ENCODE peak calls at places on chromosomes 11 and 22, in ten cellular contexts. L, W, C, G, V, R, F, Z, E and I are unnamed samples. For H3K4me1, the result is how much of the 10 kb centered on the place peaks cover.

GRCh38 chr11:120239713-120240640 is at the start of gene POU2F3:
- DNase-seq in V (no peak), C (peak), E (peak), R (no peak), F (no peak), G (no peak), W (no peak), L (no peak), Z (no peak), I (peak)

GRCh38 chr11:68773521-68774187 is 22.3 kb upstream of the TESMIN start:
- DNase-seq in G (no peak), W (peak), E (no peak), Z (peak), V (no peak), F (no peak), C (no peak), R (no peak), L (no peak), I (no peak)

GRCh38 chr11:64713031-64713780 is 9.8 kb downstream of the NRXN2 start:
- DNase-seq in W (peak), C (peak), G (peak), E (peak), L (no peak), Z (peak), V (peak), F (no peak), R (peak), I (peak)

GRCh38 chr11:72969894-72970335 is 155.7 kb downstream of the ATG16L2 start:
- DNase-seq in L (no peak), R (peak), V (no peak), W (no peak), E (no peak), C (no peak), G (no peak), Z (peak), F (no peak), I (no peak)

GRCh38 chr11:117999354-117999993 is 13.3 kb downstream of the IL10RA start:
- DNase-seq in Z (no peak), C (no peak), W (no peak), L (no peak), E (no peak), G (no peak), R (no peak), V (no peak), F (no peak), I (no peak)

GRCh38 chr11:61791737-61792309 is 576 bp downstream of the TMEM258 start:
- DNase-seq in V (peak), E (peak), G (peak), R (no peak), C (peak), L (peak), F (peak), Z (peak), W (peak), I (peak)

GRCh38 chr11:8839957-8840945 is 70.7 kb upstream of the AKIP1 start:
- DNase-seq in G (no peak), Z (peak), W (peak), V (no peak), F (peak), L (peak), R (no peak), E (peak), C (peak), I (peak)

GRCh38 chr22:22907551-22908494 is 20.2 kb downstream of the IGLL5 start:
- DNase-seq in F (no peak), E (no peak), V (no peak), R (no peak), W (no peak), Z (no peak), L (no peak), C (no peak), G (no peak), I (no peak)

GRCh38 chr22:25120761-25121212 is 78.9 kb upstream of the CRYBB3 start:
- DNase-seq in R (no peak), E (peak), L (no peak), F (peak), G (no peak), Z (no peak), C (no peak), V (peak), W (no peak), I (no peak)

GRCh38 chr11:103920449-103920848 is 116.0 kb upstream of the DDI1 start:
- DNase-seq in C (no peak), E (no peak), V (no peak), Z (peak), W (no peak), R (no peak), F (no peak), L (no peak), G (no peak), I (no peak)

GRCh38 chr11:86669424-86669823 is 3.0 kb downstream of the ME3 start:
- DNase-seq in C (no peak), E (no peak), G (peak), Z (no peak), W (no peak), R (no peak), L (no peak), V (no peak), F (no peak), I (no peak)

GRCh38 chr11:103091441-103091809 is 535 bp downstream of the DCUN1D5 start:
- DNase-seq in W (peak), Z (peak), E (peak), R (no peak), F (peak), C (peak), L (peak), G (peak), V (peak), I (peak)

GRCh38 chr11:132658696-132659095 is 873.6 kb downstream of the OPCML start:
- DNase-seq in W (no peak), R (no peak), V (no peak), Z (peak), L (no peak), F (no peak), G (no peak), E (no peak), C (no peak), I (no peak)

GRCh38 chr22:24440718-24441405 is 13.5 kb downstream of the ADORA2A start:
- DNase-seq in Z (no peak), C (no peak), L (no peak), V (peak), R (no peak), E (peak), G (no peak), W (no peak), F (no peak), I (no peak)

GRCh38 chr11:84295815-84296214 is 1009.6 kb upstream of the CCDC90B start:
- DNase-seq in W (no peak), F (no peak), Z (no peak), R (no peak), C (no peak), V (no peak), G (no peak), L (no peak), E (no peak), I (no peak)

GRCh38 chr11:47907499-47907898 is 59.3 kb upstream of the NUP160 start:
- DNase-seq in L (no peak), V (no peak), E (no peak), R (no peak), C (no peak), Z (peak), F (no peak), W (no peak), G (no peak), I (no peak)

GRCh38 chr11:83272627-83273026 is 13.5 kb downstream of the CCDC90B start:
- DNase-seq in G (no peak), W (no peak), R (no peak), V (no peak), L (no peak), F (no peak), C (no peak), E (no peak), Z (peak), I (no peak)

GRCh38 chr11:116529681-116530080 is 243.1 kb downstream of the BUD13 start:
- DNase-seq in F (no peak), C (no peak), R (no peak), E (peak), W (no peak), Z (no peak), V (no peak), G (no peak), L (peak), I (no peak)

GRCh38 chr11:63683133-63683991 is 2.1 kb downstream of the RTN3 start:
- DNase-seq in G (peak), E (no peak), W (no peak), R (no peak), C (no peak), L (no peak), V (no peak), F (no peak), Z (peak), I (no peak)

GRCh38 chr11:84022221-84022620 is 736.1 kb upstream of the CCDC90B start:
- DNase-seq in F (no peak), C (no peak), Z (peak), V (no peak), E (no peak), G (peak), R (no peak), L (no peak), W (no peak), I (no peak)

GRCh38 chr11:119590651-119591308 is 138.2 kb downstream of the NECTIN1 start:
- DNase-seq in G (peak), W (no peak), V (no peak), C (no peak), E (peak), L (no peak), Z (peak), R (no peak), F (no peak), I (no peak)

GRCh38 chr22:37198290-37199102 is 10.4 kb upstream of the C1QTNF6 start:
- DNase-seq in F (peak), W (peak), V (peak), G (peak), R (peak), Z (peak), C (peak), L (peak), E (peak), I (peak)

GRCh38 chr11:2099523-2100316 is 39.5 kb downstream of the IGF2 start:
- DNase-seq in Z (no peak), V (no peak), R (no peak), F (peak), L (peak), G (no peak), C (peak), W (peak), E (peak), I (peak)

GRCh38 chr11:119254239-119254638 is 48.1 kb downstream of the CBL start:
- DNase-seq in L (no peak), G (no peak), R (no peak), F (no peak), W (no peak), Z (no peak), V (no peak), C (no peak), E (no peak), I (no peak)

GRCh38 chr11:111829185-111829968 is 42.0 kb downstream of the ALG9 start:
- DNase-seq in G (no peak), F (no peak), E (no peak), C (no peak), L (no peak), R (no peak), Z (no peak), V (no peak), W (no peak), I (no peak)

GRCh38 chr11:87150936-87151335 is 113.2 kb downstream of the TMEM135 start:
- DNase-seq in V (no peak), G (no peak), R (no peak), W (no peak), C (no peak), E (no peak), L (no peak), F (no peak), Z (peak), I (no peak)

GRCh38 chr11:12395333-12395732 is 18.0 kb downstream of the PARVA start:
- DNase-seq in G (no peak), Z (no peak), V (no peak), W (no peak), C (no peak), E (no peak), R (no peak), L (no peak), F (no peak), I (no peak)

GRCh38 chr11:12393691-12394090 is 16.3 kb downstream of the PARVA start:
- DNase-seq in R (no peak), C (no peak), W (no peak), F (no peak), V (no peak), E (no peak), Z (peak), G (no peak), L (no peak), I (no peak)

GRCh38 chr11:12397953-12398352 is 20.6 kb downstream of the PARVA start:
- DNase-seq in E (no peak), C (no peak), G (peak), R (no peak), Z (peak), F (no peak), V (peak), L (peak), W (no peak), I (no peak)

GRCh38 chr11:12392672-12393071 is 15.3 kb downstream of the PARVA start:
- DNase-seq in F (no peak), C (no peak), W (no peak), R (no peak), E (no peak), V (no peak), Z (no peak), G (no peak), L (no peak), I (no peak)

DNA sequence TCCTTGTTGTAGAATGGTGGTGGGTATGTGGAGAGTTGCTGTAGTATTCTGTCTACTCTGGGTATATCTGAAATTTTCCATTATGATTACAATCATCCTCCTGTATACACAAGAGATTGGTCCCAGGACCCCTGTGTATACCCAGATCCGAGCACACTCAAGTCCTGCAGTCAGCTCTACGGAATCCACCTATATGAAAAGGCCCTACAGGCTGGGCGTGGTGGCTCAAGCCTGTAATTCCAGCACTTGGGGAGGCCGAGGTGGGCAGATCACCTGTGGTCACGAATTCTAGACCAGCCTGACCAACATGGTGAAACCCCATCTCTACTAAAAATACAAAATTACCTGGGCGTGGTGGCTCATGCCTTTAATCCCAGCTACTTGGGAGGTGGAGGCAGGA is 17.2 kb downstream of the PARVA start:
- DNase-seq in F (no peak), W (no peak), G (no peak), C (no peak), Z (no peak), V (no peak), E (no peak), L (no peak), R (no peak), I (no peak)
- H3K4me1 ChIP-seq in F (under half), W (under half), G (under half), C (under half), Z (under half), V (under half), E (half or more), L (half or more), R (under half), I (under half)

GRCh38 chr22:46732513-46732912 is 5.5 kb downstream of the CERK start:
- DNase-seq in C (no peak), W (no peak), V (no peak), E (no peak), F (no peak), G (no peak), L (no peak), Z (no peak), R (no peak), I (no peak)

GRCh38 chr22:46728470-46728869 is 9.6 kb downstream of the CERK start:
- DNase-seq in G (no peak), V (no peak), E (no peak), C (no peak), L (no peak), Z (no peak), R (no peak), F (no peak), W (peak), I (no peak)

GRCh38 chr22:46730568-46731245 is 7.3 kb downstream of the CERK start:
- DNase-seq in E (no peak), F (no peak), W (no peak), R (no peak), Z (no peak), C (no peak), L (no peak), V (no peak), G (peak), I (no peak)

GRCh38 chr22:46732041-46732379 is 6.0 kb downstream of the CERK start:
- DNase-seq in R (no peak), V (no peak), W (no peak), L (no peak), Z (no peak), F (no peak), G (no peak), E (no peak), C (no peak), I (no peak)

DNA sequence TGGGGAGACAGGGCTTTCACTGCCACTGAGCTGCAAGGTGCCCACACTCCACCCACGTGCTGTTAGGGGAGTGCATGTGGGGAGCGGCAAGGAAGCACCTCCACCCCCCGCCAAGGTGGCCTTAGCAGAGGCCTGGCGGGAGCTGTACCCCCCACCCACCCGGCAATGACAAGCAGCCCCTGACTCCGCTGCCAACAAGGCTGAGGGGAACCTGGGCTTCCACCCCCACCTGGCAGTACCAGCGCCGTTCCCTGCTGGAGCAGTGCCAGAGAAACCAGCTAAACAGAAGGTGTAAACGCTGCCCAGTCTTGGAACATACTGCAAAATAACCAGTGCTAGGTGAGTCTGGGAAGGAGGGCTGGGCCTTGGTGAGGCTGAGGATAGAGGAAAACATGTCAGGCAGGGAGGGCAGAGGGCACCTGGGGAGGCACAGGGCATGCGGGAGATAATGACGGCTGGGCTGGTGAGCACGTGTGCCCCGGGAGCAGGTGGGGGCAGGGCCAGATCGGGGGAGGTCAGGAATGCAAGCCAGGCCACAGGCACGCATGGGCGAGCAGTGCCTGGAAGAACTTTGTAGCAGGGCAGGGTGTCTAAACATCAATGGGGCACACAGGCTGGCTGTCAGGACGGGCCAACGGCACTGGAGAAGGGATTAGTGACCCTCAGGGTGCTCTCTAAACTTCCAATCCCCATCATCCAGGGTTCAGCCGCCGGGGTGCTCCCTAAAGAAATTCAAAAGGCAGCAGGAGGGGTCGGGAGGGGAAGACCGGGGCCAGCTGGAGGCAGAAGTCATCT is 6.6 kb downstream of the CERK start:
- DNase-seq in W (peak), V (no peak), C (peak), F (peak), G (no peak), L (no peak), Z (peak), R (no peak), E (peak), I (peak)
- H3K4me1 ChIP-seq in W (under half), V (under half), C (half or more), F (under half), G (under half), L (half or more), Z (under half), R (half or more), E (half or more), I (half or more)

GRCh38 chr11:67349927-67350465 is 3.4 kb downstream of the POLD4 start:
- DNase-seq in E (no peak), L (no peak), G (no peak), F (no peak), R (no peak), C (peak), W (no peak), V (no peak), Z (no peak), I (no peak)

GRCh38 chr11:67353317-67354313 is at the start of gene POLD4:
- DNase-seq in G (peak), L (peak), W (peak), E (peak), R (peak), C (peak), V (peak), Z (peak), F (peak), I (peak)

GRCh38 chr11:67352546-67353316 is 615 bp downstream of the POLD4 start:
- DNase-seq in R (no peak), F (peak), Z (no peak), C (no peak), G (no peak), L (peak), V (peak), E (peak), W (no peak), I (peak)

GRCh38 chr11:67349457-67349856 is 3.9 kb downstream of the POLD4 start:
- DNase-seq in R (no peak), F (no peak), W (no peak), C (peak), Z (no peak), G (no peak), L (no peak), V (no peak), E (no peak), I (no peak)

GRCh38 chr11:67351275-67352005 is 1.9 kb downstream of the POLD4 start:
- DNase-seq in W (peak), G (peak), V (peak), L (peak), C (peak), R (peak), Z (peak), E (peak), F (peak), I (peak)
- H3K4me1 ChIP-seq in W (under half), G (under half), V (under half), L (half or more), C (under half), R (half or more), Z (under half), E (half or more), F (under half), I (under half)

GRCh38 chr11:71182791-71183556 is 69.4 kb downstream of the SHANK2 start:
- DNase-seq in G (no peak), R (no peak), V (no peak), C (no peak), F (no peak), Z (no peak), E (no peak), L (peak), W (no peak), I (no peak)
- H3K4me1 ChIP-seq in G (under half), R (under half), V (under half), C (under half), F (under half), Z (under half), E (under half), L (under half), W (under half), I (under half)

DNA sequence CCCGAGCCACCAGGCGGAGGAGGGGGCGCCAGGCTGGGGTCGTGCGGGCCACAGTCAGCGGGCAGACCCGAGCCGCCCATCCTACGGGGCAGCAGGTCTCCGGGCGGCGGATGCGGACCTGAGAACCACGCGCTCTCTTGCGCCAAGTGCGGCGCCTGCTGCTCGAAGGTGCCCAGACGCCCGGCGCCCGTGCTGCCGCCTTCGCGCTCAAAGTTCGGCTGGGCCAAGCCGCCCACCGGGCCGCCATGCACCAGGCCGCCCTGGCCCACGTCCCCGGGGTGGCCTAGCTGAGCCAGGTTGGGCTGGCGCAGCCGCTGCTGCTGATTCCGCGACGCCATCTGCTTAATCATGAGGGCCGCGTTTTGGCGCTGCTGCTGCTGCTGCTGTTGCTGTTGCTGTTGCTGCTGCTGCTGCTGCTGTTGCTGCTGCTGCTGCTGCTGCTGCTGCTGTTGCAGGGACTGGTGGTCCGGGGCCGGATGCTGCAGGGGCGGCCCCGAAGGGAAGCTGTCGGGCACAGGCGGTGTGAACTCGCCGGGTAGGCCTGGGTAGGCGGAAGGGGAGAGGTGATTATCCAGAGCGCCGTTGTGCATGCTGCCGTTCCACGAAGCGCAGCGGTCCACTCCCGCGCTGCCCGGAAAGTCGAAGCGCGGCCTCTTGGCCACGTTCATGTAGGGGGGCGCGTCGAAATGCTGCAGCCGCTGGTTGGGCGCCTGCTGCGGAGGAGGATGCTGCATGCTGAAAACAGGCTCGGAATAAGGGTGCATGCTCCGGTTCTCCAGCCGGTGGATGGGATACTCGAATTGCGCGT is 2.8 kb downstream of the MN1 start:
- DNase-seq in E (no peak), V (no peak), W (no peak), R (no peak), C (no peak), F (no peak), L (no peak), G (no peak), Z (peak), I (no peak)
- H3K4me1 ChIP-seq in E (half or more), V (under half), W (under half), R (under half), C (under half), F (under half), L (half or more), G (under half), Z (under half), I (under half)